ENCODE peak calls at places on chromosomes 16 and 17, in four cellular contexts. P is OCI-LY7, W is BJ, L is mammary epithelial cell. M is an unnamed sample.

GRCh38 chr17:81285179-81285878 is 9.8 kb downstream of the SLC38A10 start:
- DNase-seq in P (no peak), W (no peak), L (no peak), M (no peak)

GRCh38 chr17:74212262-74212912 is 984 bp upstream of the TTYH2 start:
- DNase-seq in P (no peak), W (no peak), L (no peak), M (no peak)

GRCh38 chr17:67385122-67385988 is 8.3 kb downstream of the PITPNC1 start:
- DNase-seq in P (no peak), W (no peak), L (no peak), M (no peak)

GRCh38 chr17:1006054-1006453 is 9.1 kb downstream of the TIMM22 start:
- DNase-seq in P (no peak), W (no peak), L (no peak), M (no peak)

GRCh38 chr16:66846831-66847230 is 2.6 kb downstream of the CA7 start:
- DNase-seq in P (no peak), W (no peak), L (no peak), M (no peak)

GRCh38 chr17:57295526-57296023 is 39.3 kb downstream of the MSI2 start:
- DNase-seq in P (no peak), W (peak; percentile 34), L (no peak), M (no peak)

GRCh38 chr17:29587591-29587990 is 1.9 kb downstream of the GIT1 start:
- DNase-seq in P (no peak), W (no peak), L (no peak), M (no peak)

GRCh38 chr17:31722251-31723056 is 136.6 kb downstream of the COPRS start:
- DNase-seq in P (no peak), W (no peak), L (no peak), M (no peak)

GRCh38 chr16:11188801-11189740 is 66.9 kb downstream of the SOCS1 start:
- DNase-seq in P (no peak), W (no peak), L (no peak), M (no peak)

GRCh38 chr17:60333628-60334031 is 58.3 kb downstream of the USP32 start:
- DNase-seq in P (no peak), W (no peak), L (no peak), M (no peak)

GRCh38 chr16:27879601-27880247 is 183.8 kb downstream of the GSG1L start:
- DNase-seq in P (no peak), W (no peak), L (no peak), M (no peak)

DNA sequence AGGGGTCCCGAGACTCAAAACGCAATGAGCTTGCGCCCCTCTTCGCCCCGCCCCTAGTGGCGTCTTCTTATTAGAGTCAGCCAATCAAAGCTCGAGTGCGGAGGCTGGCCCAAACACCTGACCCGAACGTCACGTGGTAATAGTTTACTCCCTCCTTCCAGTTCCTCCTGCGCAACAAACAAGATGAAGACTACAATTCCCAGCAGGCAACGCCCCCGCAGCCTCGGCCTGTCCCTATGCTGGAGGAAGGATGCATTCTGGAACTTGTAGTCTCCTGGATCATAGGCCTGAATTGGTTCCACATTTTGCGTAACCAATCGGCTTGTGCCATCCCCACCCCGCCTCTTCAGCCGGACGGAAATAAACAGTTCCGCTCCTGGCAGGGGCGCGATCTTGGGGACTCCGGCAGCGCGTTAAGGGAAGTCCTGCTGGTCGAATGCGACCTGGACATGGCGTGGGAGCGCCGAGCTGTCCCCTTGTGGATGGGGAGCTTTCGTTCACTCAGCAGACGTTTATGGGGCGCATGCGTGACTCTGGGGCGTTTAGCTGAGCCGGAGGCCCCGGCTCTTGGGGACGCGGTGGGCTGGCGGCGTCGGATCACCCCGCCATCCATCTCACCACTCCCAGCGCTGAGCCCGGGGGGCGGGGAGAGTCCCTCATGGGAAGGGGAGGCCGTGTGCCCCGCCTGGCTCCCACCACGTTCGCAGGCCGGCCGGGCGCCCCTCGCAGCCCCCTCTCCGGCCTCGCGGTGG is at the start of gene WBP2:
- DNase-seq in P (peak; percentile 100), W (peak; percentile 100), L (peak; percentile 100), M (peak; percentile 99)
- TF ChIP-seq CTCF in P (peak; percentile 92), W (peak; percentile 17), L (peak; percentile 29), M (peak; percentile 14)

DNA sequence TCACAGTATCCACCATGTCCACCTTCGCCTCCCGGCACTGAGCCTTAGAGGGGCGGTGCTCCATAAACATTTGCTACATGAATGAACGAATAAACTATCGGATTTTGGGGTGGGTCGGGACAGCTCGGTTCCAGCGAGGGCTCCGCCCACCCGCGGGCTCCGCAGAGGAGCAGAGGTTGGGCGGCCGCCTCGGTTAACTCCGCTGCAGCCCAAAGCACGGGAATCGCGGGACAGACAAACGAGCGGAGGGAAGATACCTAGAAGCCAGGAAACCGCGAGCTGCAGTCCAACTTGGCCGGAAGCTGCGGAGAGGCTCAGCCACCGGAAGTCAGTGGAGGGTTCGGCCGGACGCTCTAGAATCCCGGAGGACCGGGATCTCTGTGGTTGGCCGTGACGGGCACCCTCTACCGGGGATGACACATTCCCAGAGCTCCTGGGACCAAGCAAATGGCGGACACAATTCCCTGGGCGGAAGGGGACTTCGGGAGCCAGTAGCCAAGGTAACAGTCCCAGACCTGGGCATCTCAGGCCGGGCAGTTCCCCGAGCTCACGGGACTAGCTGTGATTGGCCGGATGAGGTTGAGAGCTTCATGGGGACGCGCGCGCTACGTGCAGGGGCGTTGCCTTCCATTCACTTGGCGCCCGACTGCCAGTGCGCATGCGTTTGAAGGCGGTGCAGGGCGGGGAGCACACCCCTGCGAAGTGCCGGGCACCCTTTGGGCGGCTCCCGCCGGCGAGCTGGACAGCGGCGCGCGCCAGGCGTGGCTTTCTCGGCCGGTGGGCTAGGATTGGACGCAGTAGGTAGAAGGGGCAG is 489 bp upstream of the MAPK7 start:
- DNase-seq in P (peak; percentile 98), W (peak; percentile 96), L (peak; percentile 99), M (peak; percentile 98)
- TF ChIP-seq CTCF in P (no peak), W (no peak), L (peak; percentile 1), M (peak; percentile 0)

DNA sequence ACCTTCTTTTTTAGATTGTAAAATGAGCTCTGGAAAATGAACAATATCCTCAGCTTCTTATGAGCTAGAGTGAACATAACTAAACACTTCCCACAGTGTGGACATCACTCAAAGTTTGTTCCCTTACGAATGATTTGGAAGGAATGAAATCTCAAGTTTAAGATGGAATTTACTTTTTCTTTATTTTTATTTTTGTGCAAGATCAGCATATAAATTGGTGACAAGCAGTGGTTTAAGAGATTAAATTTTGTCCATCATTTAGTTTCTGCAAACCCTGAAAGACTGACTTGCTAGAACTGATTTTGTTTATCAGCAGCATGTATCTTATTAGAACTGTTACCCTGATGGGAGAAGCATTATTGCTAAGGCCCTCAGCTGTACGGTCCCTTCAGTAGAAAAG is 420.1 kb downstream of the CDH8 start:
- DNase-seq in P (no peak), W (no peak), L (no peak), M (no peak)
- TF ChIP-seq CTCF in P (no peak), W (no peak), L (no peak), M (no peak)

DNA sequence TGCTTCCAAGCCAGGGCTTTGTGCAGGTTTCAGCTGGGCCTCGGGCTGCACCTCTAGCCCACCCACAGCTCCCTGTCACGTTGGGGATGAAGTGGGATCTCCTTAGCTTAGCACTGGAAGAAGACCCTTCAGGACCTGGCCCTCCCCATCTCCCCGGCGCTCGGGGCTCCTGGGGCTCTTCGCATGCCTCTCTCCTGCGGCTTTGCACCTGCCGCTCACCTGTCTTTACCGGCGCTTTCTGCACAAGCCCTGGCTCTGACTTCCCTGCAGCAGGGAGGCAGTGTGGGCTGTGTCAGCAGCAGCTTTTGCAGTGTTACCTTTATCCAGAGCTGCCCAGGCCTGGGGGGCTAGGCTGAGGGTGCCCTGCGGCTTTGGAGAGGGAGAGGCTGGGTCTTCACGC is 52.3 kb downstream of the NT5M start:
- DNase-seq in P (no peak), W (no peak), L (no peak), M (no peak)
- TF ChIP-seq CTCF in P (no peak), W (no peak), L (no peak), M (no peak)

DNA sequence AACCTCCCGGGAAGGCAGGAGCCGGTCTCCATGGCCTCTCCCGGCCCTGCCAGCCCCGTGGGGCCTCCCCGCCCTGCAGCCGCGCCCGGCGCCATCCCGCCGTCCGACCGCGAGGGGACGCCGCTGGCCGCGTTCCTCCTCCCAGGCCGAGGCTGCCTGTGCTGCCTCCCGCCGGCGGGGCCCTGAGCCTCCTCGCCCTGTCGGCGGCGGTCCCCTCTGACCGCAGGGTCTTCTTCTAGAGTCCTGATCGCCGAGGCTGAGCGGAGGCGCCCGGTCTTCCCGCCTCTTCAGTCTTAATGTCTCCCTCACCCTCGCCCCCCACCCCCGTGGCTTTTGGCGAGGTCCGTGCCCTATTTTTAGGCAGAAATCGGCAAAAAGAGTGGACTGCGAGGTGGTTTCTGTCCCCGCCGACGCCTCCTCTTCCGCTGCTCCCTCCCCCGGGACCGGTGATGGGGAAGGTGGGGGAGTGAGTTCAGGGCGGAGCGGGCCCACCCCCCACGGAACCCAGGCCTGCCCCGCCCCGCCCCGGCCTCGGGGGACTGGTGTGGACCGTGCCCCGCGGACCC is 794 bp upstream of the CPNE7 start:
- DNase-seq in P (peak; percentile 61), W (no peak), L (peak; percentile 41), M (no peak)
- TF ChIP-seq CTCF in P (peak; percentile 73), W (peak; percentile 51), L (peak; percentile 64), M (peak; percentile 47)

GRCh38 chr16:75062944-75063444 is 53.6 kb downstream of the LDHD start:
- DNase-seq in P (no peak), W (no peak), L (no peak), M (no peak)
- TF ChIP-seq CTCF in P (no peak), W (no peak), L (no peak), M (no peak)

M was measured in AG09319.